ENCODE peak calls at places on chromosomes 12 and 14, in four cellular contexts. L is stimulated activated naive CD8-positive, alpha-beta T cell treated with anti-CD3 and anti-CD28 coated beads, Interleukin-15, Interleukin-2, amounts not matched to agents 100 U/mL and 50 U/mL, for 24 hours; I is activated naive CD8-positive, alpha-beta T cell treated with anti-CD3 and anti-CD28 coated beads, Interleukin-2, amount 50 U/mL, for 24 hours; P is stimulated activated CD4-positive, alpha-beta T cell treated with anti-CD3 and anti-CD28 coated beads, Interleukin-2, amount 100 ng/mL, for 24 hours. H is an unnamed sample.

GRCh38 chr12:118102070-118102469 is 1.7 kb downstream of the VSIG10 start:
- DNase-seq in I (no peak), P (no peak), L (no peak), H (no peak)

GRCh38 chr14:68143341-68143807 is 323.8 kb downstream of the RAD51B start:
- DNase-seq in I (no peak), L (no peak), P (no peak), H (no peak)

GRCh38 chr14:76294876-76295275 is 81.1 kb upstream of the ESRRB start:
- DNase-seq in P (no peak), L (no peak), I (no peak), H (no peak)

GRCh38 chr12:92547906-92548305 is 154.9 kb upstream of the PLEKHG7 start:
- DNase-seq in L (no peak), P (no peak), I (no peak), H (no peak)

GRCh38 chr14:36521598-36522345 is 1.7 kb upstream of the NKX2-1 start:
- DNase-seq in P (no peak), I (no peak), L (no peak), H (no peak)

GRCh38 chr14:100556936-100557505 is 30.2 kb downstream of the BEGAIN start:
- DNase-seq in I (no peak), P (no peak), L (no peak), H (no peak)

GRCh38 chr14:68502196-68502595 is 290.7 kb downstream of the ZFP36L1 start:
- DNase-seq in P (no peak), L (no peak), I (no peak), H (no peak)

GRCh38 chr14:69968151-69968550 is 88.9 kb downstream of the SMOC1 start:
- DNase-seq in P (no peak), L (no peak), I (no peak), H (no peak)

GRCh38 chr12:10701226-10701681 is 21.9 kb downstream of the YBX3 start:
- DNase-seq in L (peak), I (peak), P (peak), H (peak)

GRCh38 chr12:57611116-57611809 is at the start of gene ARHGEF25:
- DNase-seq in L (peak), I (peak), P (peak), H (peak)

GRCh38 chr12:13161172-13161571 is 35.4 kb upstream of the EMP1 start:
- DNase-seq in P (no peak), L (no peak), I (no peak), H (no peak)

H was measured in activated naive CD4-positive, alpha-beta T cell treated with Interleukin-2 at 50 U/mL for 16 hours.